ENCODE peak calls at places on chromosomes 11 and 22, in ten cellular contexts. V, H, O, T, U, R, K, Q, L and P are unnamed samples.

GRCh38 chr11:15793032-15793996 is 563.0 kb downstream of the SOX6 start:
- DNase-seq in H (no peak), V (no peak), Q (no peak), U (no peak), L (no peak), O (no peak), R (peak; percentile 29), T (no peak), K (no peak), P (no peak)

GRCh38 chr22:27719535-27720227 is 81.9 kb downstream of the MN1 start:
- DNase-seq in U (no peak), Q (no peak), V (no peak), K (no peak), R (no peak), H (no peak), T (peak; percentile 59), L (peak; percentile 47), O (no peak), P (no peak)

GRCh38 chr11:8913961-8914660 is 3.1 kb downstream of the AKIP1 start:
- DNase-seq in H (peak; percentile 36), R (peak; percentile 50), U (no peak), O (peak; percentile 62), L (peak; percentile 46), T (peak; percentile 32), K (peak; percentile 13), V (peak; percentile 33), Q (no peak), P (no peak)

GRCh38 chr11:29029452-29029851 is 921.3 kb downstream of the METTL15 start:
- DNase-seq in T (no peak), K (no peak), Q (no peak), O (no peak), R (peak; percentile 14), L (no peak), H (no peak), U (no peak), V (no peak), P (no peak)

GRCh38 chr22:24107668-24108067 is 73.6 kb upstream of the SUSD2 start:
- DNase-seq in U (no peak), R (no peak), H (no peak), L (no peak), V (no peak), Q (no peak), T (no peak), O (no peak), K (peak; percentile 88), P (no peak)

GRCh38 chr11:26134481-26135355 is 197.2 kb upstream of the ANO3 start:
- DNase-seq in K (no peak), L (peak; percentile 22), Q (no peak), R (no peak), V (no peak), U (no peak), T (peak; percentile 10), H (peak; percentile 23), O (no peak), P (no peak)

GRCh38 chr11:129146196-129146595 is 45.9 kb downstream of the ARHGAP32 start:
- DNase-seq in V (no peak), U (no peak), Q (no peak), H (no peak), K (no peak), R (peak; percentile 43), T (no peak), L (no peak), O (no peak), P (no peak)

GRCh38 chr11:126355324-126355925 is at the start of gene ST3GAL4:
- DNase-seq in V (peak; percentile 81), Q (no peak), L (peak; percentile 83), T (peak; percentile 89), K (no peak), U (peak; percentile 83), H (peak; percentile 73), O (peak; percentile 94), R (peak; percentile 85), P (peak; percentile 95)

GRCh38 chr11:122085264-122085663 is 30.8 kb downstream of the BLID start:
- DNase-seq in L (no peak), V (no peak), H (no peak), T (no peak), Q (no peak), R (peak; percentile 87), O (no peak), U (no peak), K (no peak), P (no peak)

GRCh38 chr11:65246506-65246905 is 15.3 kb upstream of the POLA2 start:
- DNase-seq in Q (no peak), U (no peak), R (no peak), V (no peak), K (no peak), H (no peak), L (no peak), O (no peak), T (no peak), P (no peak)

GRCh38 chr11:1050581-1051355 is 14.2 kb upstream of the MUC6 start:
- DNase-seq in T (peak; percentile 89), H (peak; percentile 89), U (peak; percentile 71), Q (peak; percentile 49), L (peak; percentile 83), R (peak; percentile 55), O (peak; percentile 76), K (peak; percentile 14), V (peak; percentile 76), P (peak; percentile 94)

GRCh38 chr22:20881231-20881630 is 22.4 kb downstream of the SNAP29 start:
- DNase-seq in K (no peak), V (no peak), H (peak; percentile 67), L (no peak), R (no peak), U (no peak), O (no peak), Q (no peak), T (no peak), P (no peak)

GRCh38 chr11:20865161-20865560 is 195.8 kb downstream of the NELL1 start:
- DNase-seq in O (no peak), V (no peak), T (no peak), Q (no peak), U (no peak), L (no peak), K (no peak), H (no peak), R (no peak), P (no peak)

GRCh38 chr11:45933846-45934579 is 11.6 kb downstream of the LARGE2 start:
- DNase-seq in O (no peak), T (no peak), U (no peak), V (no peak), K (no peak), R (no peak), Q (no peak), L (no peak), H (no peak), P (no peak)